ENCODE peak calls at places on chromosome 17, in nine cellular contexts. R is sigmoid colon, N is stomach, J is A549, V is ovary, Z is tibial nerve, T is upper lobe of left lung, O is H1, F is esophagus muscularis mucosa. G is an unnamed sample.

GRCh38 chr17:79362996-79363305 is 247.9 kb downstream of the RBFOX3 start:
- DNase-seq in T (no peak), Z (no peak), V (no peak), F (no peak), O (no peak), J (no peak), R (no peak), N (no peak), G (no peak)

GRCh38 chr17:81403040-81403467 is 7.8 kb downstream of the BAHCC1 start:
- DNase-seq in N (no peak), R (no peak), V (no peak), T (no peak), Z (no peak), O (no peak), F (no peak), J (no peak), G (no peak)

GRCh38 chr17:64938925-64939474 is 19.7 kb upstream of the LRRC37A3 start:
- DNase-seq in T (peak; percentile 72), O (peak; percentile 85), V (no peak), R (no peak), Z (peak; percentile 27), F (no peak), N (peak; percentile 64), J (peak; percentile 54), G (peak; percentile 64)

GRCh38 chr17:9976283-9977009 is 71.4 kb upstream of the RCVRN start:
- DNase-seq in N (no peak), R (peak; percentile 34), V (no peak), J (no peak), Z (no peak), F (no peak), O (no peak), T (no peak), G (no peak)

GRCh38 chr17:78790552-78790951 is 8.5 kb upstream of the CYTH1 start:
- DNase-seq in Z (no peak), V (peak; percentile 26), N (no peak), F (no peak), J (no peak), T (no peak), R (no peak), O (no peak), G (no peak)

GRCh38 chr17:75920045-75920560 is 15.4 kb upstream of the MRPL38 start:
- DNase-seq in T (no peak), J (no peak), V (no peak), Z (no peak), F (no peak), O (no peak), R (no peak), N (no peak), G (no peak)

GRCh38 chr17:77528516-77529327 is 388.0 kb downstream of the SEC14L1 start:
- DNase-seq in T (no peak), J (no peak), F (no peak), O (peak; percentile 84), V (no peak), R (peak; percentile 37), N (no peak), Z (no peak), G (no peak)

GRCh38 chr17:14746784-14747575 is 446.1 kb downstream of the HS3ST3B1 start:
- DNase-seq in J (no peak), Z (no peak), N (no peak), T (peak; percentile 41), R (no peak), F (peak; percentile 82), O (no peak), V (no peak), G (no peak)

GRCh38 chr17:63029520-63029919 is 63.5 kb downstream of the TANC2 start:
- DNase-seq in F (no peak), O (no peak), T (no peak), R (no peak), J (no peak), V (no peak), Z (no peak), N (no peak), G (no peak)

GRCh38 chr17:61349350-61349749 is 50.3 kb upstream of the TBX2 start:
- DNase-seq in J (no peak), O (no peak), F (no peak), R (no peak), V (no peak), T (no peak), Z (no peak), N (no peak), G (no peak)
- TF ChIP-seq EP300 in J (no peak), O (no peak), F (no peak), R (no peak), V (no peak), T (no peak), Z (no peak), N (no peak), G (no peak)

GRCh38 chr17:48612854-48613691 is 2.0 kb downstream of the HOXB8 start:
- DNase-seq in T (no peak), N (no peak), J (peak; percentile 84), O (no peak), V (no peak), R (no peak), Z (no peak), F (no peak), G (peak; percentile 49)

GRCh38 chr17:48614904-48615211 is 234 bp downstream of the HOXB8 start:
- DNase-seq in T (no peak), Z (no peak), N (no peak), R (no peak), O (no peak), J (no peak), V (no peak), F (no peak), G (no peak)

GRCh38 chr17:48612456-48612853 is 1.6 kb upstream of the HOXB7 start:
- DNase-seq in F (no peak), V (no peak), N (no peak), Z (no peak), J (no peak), O (no peak), T (no peak), R (no peak), G (no peak)

GRCh38 chr17:48615212-48615962 is at the start of gene HOXB8:
- DNase-seq in N (no peak), T (no peak), J (no peak), O (no peak), V (no peak), F (no peak), Z (no peak), R (no peak), G (no peak)

DNA sequence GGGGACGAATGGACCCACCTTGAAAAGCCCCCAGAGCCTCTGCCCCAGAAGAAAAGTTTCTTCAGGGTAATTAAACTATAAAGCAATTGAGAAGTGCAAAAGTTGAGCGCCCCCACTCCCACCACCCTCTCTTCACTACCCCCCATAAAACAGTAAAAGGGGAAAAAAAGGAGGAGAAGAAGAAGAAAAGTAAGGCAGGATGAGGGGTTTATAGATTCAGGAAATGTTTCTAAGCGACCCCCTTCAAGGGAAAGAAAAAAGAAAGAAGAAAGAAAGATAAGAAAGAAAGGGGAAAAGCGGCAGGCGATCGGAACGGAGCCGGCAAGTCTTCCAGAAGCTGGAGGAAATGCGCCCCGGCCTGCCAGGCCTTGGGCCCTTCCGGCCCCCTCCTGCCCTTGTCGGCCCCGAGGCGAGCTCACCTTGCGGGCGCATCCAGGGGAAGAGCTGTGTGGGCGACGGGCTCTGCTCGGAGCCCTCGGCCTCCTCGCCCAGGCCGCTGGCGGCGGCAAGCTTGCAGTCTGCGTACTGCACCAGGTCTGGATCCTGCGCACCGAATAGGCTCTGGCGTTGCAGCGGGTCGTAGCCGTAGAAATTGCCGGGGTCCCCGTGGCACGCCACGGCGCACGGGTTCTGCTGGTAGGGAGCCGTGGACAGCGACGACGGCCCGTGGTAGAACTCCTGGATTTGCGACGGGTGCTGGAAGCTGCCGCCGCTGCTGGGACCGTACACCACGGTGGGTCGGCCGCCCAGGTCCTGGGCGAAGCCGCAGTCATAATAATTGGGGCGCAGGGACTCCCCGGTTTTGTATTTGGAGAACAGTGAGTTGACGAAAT is 1.0 kb downstream of the HOXB8 start:
- DNase-seq in J (peak; percentile 64), T (no peak), V (no peak), Z (no peak), F (no peak), N (no peak), R (no peak), O (no peak), G (no peak)
- TF ChIP-seq EP300 in J (no peak), T (no peak), V (no peak), Z (no peak), F (no peak), N (no peak), R (no peak), O (no peak), G (no peak)

GRCh38 chr17:50640701-50641338 is 6.1 kb downstream of the ABCC3 start:
- DNase-seq in T (peak; percentile 67), V (no peak), R (peak; percentile 75), N (no peak), Z (peak; percentile 22), J (no peak), F (no peak), O (no peak), G (no peak)
- TF ChIP-seq EP300 in T (no peak), V (no peak), R (no peak), N (no peak), Z (peak; percentile 43), J (peak; percentile 39), F (no peak), O (no peak), G (no peak)

DNA sequence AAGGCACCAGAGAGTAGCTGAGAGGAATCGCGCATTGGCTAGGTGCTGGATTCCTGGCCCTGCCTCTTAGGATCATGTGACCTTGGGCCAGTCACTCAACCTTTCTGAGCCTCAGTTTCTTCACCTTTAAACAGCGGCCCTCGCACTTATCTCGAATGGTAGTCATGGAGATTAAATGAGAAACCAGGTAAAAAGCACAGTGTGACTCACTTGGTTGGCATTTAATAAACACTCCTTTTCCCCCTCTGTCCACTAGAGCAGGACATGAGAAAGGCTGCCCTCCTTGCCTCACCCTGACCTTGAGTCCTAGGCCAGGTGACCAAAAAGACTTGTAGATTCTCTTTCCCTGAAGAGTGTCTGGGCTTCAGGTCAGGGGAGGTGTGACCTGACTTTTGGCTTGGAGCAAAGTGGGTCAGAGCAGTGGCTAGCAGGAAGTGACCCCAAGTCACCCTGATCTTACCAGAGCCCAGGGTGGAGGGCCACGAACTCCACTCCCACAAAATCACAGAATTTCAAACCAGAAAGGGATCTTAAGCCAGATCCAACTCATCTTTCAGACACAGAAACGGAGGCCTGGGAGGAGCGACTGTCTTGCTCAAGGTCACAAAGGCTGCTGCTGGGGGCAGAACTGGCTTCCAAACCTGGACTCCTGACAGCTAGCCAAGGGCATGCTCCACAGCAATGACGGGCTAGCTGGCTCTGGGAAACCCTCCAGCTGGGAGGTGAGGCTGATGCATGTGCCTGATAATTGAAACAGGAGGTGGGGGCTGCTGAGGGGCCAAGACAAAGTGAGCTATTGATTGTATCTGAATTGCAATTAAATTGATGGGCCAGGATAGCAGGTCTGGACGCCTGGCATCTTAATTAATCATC is 65.2 kb downstream of the PIPOX start:
- DNase-seq in F (no peak), O (no peak), R (no peak), T (peak; percentile 75), V (no peak), N (peak; percentile 42), Z (no peak), J (peak; percentile 61), G (no peak)
- TF ChIP-seq EP300 in F (no peak), O (no peak), R (no peak), T (peak; percentile 34), V (no peak), N (no peak), Z (no peak), J (no peak), G (no peak)